ENCODE peak calls at places on chromosomes 12 and 14, in nine cellular contexts. L is ovary, O is GM12878, V is upper lobe of left lung, K is K562, Y is H1, S is sigmoid colon, R is esophagus muscularis mucosa, Z is transverse colon. U is an unnamed sample.

GRCh38 chr14:56821177-56821576 is 10.9 kb upstream of the OTX2 start:
- DNase-seq in L (no peak), O (no peak), V (no peak), K (no peak), Y (no peak), S (no peak), R (no peak), Z (no peak), U (no peak)

GRCh38 chr12:16246264-16246663 is 31.2 kb downstream of the SLC15A5 start:
- DNase-seq in L (no peak), O (no peak), V (no peak), K (no peak), Y (no peak), S (no peak), R (no peak), Z (no peak), U (no peak)

GRCh38 chr12:53568428-53569173 is 57.6 kb downstream of the ATF7 start:
- DNase-seq in L (no peak), O (no peak), V (no peak), K (no peak), Y (no peak), S (no peak), R (no peak), Z (no peak), U (no peak)

GRCh38 chr12:66241061-66242043 is 52.3 kb downstream of the IRAK3 start:
- DNase-seq in L (no peak), O (no peak), V (no peak), K (no peak), Y (no peak), S (no peak), R (no peak), Z (no peak), U (no peak)

GRCh38 chr12:94070520-94070919 is 77.9 kb upstream of the PLXNC1 start:
- DNase-seq in L (no peak), O (no peak), V (no peak), K (no peak), Y (no peak), S (no peak), R (no peak), Z (peak), U (no peak)

GRCh38 chr12:94704452-94704871 is 54.1 kb upstream of the TMCC3 start:
- DNase-seq in L (no peak), O (no peak), V (no peak), K (no peak), Y (no peak), S (no peak), R (no peak), Z (no peak), U (peak)

GRCh38 chr12:43893670-43894069 is 57.8 kb downstream of the TMEM117 start:
- DNase-seq in L (no peak), O (no peak), V (no peak), K (no peak), Y (no peak), S (no peak), R (no peak), Z (no peak), U (no peak)

GRCh38 chr12:40970320-40970907 is 217.7 kb upstream of the PDZRN4 start:
- DNase-seq in L (no peak), O (no peak), V (no peak), K (peak), Y (no peak), S (no peak), R (no peak), Z (no peak), U (no peak)

GRCh38 chr14:38205414-38205813 is 2.3 kb upstream of the SSTR1 start:
- DNase-seq in L (no peak), O (no peak), V (no peak), K (no peak), Y (no peak), S (no peak), R (no peak), Z (no peak), U (no peak)

GRCh38 chr14:100714205-100714781 is 12.4 kb upstream of the DLK1 start:
- DNase-seq in L (no peak), O (no peak), V (no peak), K (no peak), Y (no peak), S (no peak), R (no peak), Z (no peak), U (no peak)

GRCh38 chr12:30979371-30980259 is 53.1 kb downstream of the TSPAN11 start:
- DNase-seq in L (no peak), O (no peak), V (no peak), K (no peak), Y (no peak), S (no peak), R (no peak), Z (no peak), U (no peak)

GRCh38 chr12:97754306-97754705 is 291.7 kb downstream of the RMST start:
- DNase-seq in L (no peak), O (no peak), V (no peak), K (no peak), Y (no peak), S (no peak), R (no peak), Z (no peak), U (no peak)
- TF ChIP-seq EP300 in L (no peak), O (no peak), V (no peak), K (no peak), Y (no peak), S (no peak), R (no peak), Z (no peak), U (no peak)

GRCh38 chr12:8702159-8702558 is 4.4 kb downstream of the RIMKLB start:
- DNase-seq in L (no peak), O (no peak), V (no peak), K (no peak), Y (no peak), S (no peak), R (no peak), Z (no peak), U (no peak)
- H3K4me3 ChIP-seq in L (no peak), O (no peak), V (no peak), K (no peak), Y (no peak), S (no peak), R (no peak), Z (no peak), U (no peak)

GRCh38 chr14:74302160-74302628 is 540 bp downstream of the ABCD4 start:
- DNase-seq in L (no peak), O (peak), V (no peak), K (peak), Y (no peak), S (no peak), R (no peak), Z (no peak), U (no peak)

GRCh38 chr14:74296037-74296467 is 6.7 kb downstream of the ABCD4 start:
- DNase-seq in L (no peak), O (no peak), V (no peak), K (no peak), Y (no peak), S (no peak), R (no peak), Z (no peak), U (no peak)

GRCh38 chr14:74302634-74303569 is at the start of gene ABCD4:
- DNase-seq in L (peak), O (peak), V (peak), K (peak), Y (peak), S (peak), R (peak), Z (peak), U (peak)

GRCh38 chr14:74301594-74302159 is 1.1 kb downstream of the ABCD4 start:
- DNase-seq in L (no peak), O (no peak), V (no peak), K (peak), Y (no peak), S (no peak), R (no peak), Z (no peak), U (no peak)

GRCh38 chr14:74299061-74299545 is 3.6 kb downstream of the ABCD4 start:
- DNase-seq in L (no peak), O (no peak), V (no peak), K (no peak), Y (no peak), S (no peak), R (no peak), Z (no peak), U (no peak)
- TF ChIP-seq EP300 in L (no peak), O (no peak), V (peak), K (no peak), Y (no peak), S (no peak), R (no peak), Z (no peak), U (no peak)

GRCh38 chr14:86790408-86791364 is 1202.3 kb downstream of the GALC start:
- DNase-seq in L (no peak), O (no peak), V (no peak), K (no peak), Y (no peak), S (no peak), R (no peak), Z (no peak), U (no peak)
- H3K4me3 ChIP-seq in L (no peak), O (no peak), V (no peak), K (no peak), Y (no peak), S (no peak), R (no peak), Z (no peak), U (no peak)

DNA sequence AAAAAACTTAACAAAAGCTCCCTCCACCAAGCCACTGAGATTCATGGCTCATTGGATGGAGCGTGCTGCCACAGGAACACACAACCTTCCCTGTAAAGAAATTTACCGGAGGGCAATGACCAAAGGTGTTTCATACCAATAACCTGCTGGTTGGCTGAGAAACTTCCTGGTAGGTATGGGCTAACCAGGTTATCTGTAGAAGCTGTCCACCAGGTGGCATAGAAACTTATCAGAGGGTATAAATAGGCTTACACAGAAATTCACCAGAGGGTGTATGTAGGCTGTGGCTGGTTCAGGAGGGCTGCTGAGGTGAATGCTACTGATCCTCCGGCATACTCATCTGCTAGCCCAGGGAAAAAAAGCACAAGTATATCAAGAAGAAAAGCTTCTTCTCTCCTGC is 27.1 kb upstream of the MTERF2 start:
- DNase-seq in L (no peak), O (no peak), V (no peak), K (peak), Y (no peak), S (no peak), R (no peak), Z (peak), U (peak)
- TF ChIP-seq EP300 in L (no peak), O (no peak), V (no peak), K (no peak), Y (no peak), S (no peak), R (no peak), Z (no peak), U (no peak)

GRCh38 chr12:64186789-64187188 is 35.3 kb downstream of the KICS2 start:
- DNase-seq in L (no peak), O (no peak), V (no peak), K (peak), Y (no peak), S (no peak), R (no peak), Z (no peak), U (no peak)

GRCh38 chr12:64189530-64189929 is 32.6 kb downstream of the KICS2 start:
- DNase-seq in L (no peak), O (no peak), V (no peak), K (no peak), Y (no peak), S (no peak), R (no peak), Z (no peak), U (no peak)

GRCh38 chr12:64190140-64190539 is 32.0 kb downstream of the KICS2 start:
- DNase-seq in L (no peak), O (no peak), V (no peak), K (no peak), Y (no peak), S (no peak), R (no peak), Z (no peak), U (no peak)

GRCh38 chr12:64187370-64187769 is 34.7 kb downstream of the KICS2 start:
- DNase-seq in L (no peak), O (no peak), V (no peak), K (no peak), Y (no peak), S (no peak), R (no peak), Z (no peak), U (no peak)

GRCh38 chr12:64187794-64188193 is 34.3 kb downstream of the KICS2 start:
- DNase-seq in L (no peak), O (no peak), V (no peak), K (no peak), Y (no peak), S (no peak), R (no peak), Z (no peak), U (no peak)
- H3K4me3 ChIP-seq in L (no peak), O (no peak), V (no peak), K (no peak), Y (no peak), S (no peak), R (no peak), Z (no peak), U (no peak)

DNA sequence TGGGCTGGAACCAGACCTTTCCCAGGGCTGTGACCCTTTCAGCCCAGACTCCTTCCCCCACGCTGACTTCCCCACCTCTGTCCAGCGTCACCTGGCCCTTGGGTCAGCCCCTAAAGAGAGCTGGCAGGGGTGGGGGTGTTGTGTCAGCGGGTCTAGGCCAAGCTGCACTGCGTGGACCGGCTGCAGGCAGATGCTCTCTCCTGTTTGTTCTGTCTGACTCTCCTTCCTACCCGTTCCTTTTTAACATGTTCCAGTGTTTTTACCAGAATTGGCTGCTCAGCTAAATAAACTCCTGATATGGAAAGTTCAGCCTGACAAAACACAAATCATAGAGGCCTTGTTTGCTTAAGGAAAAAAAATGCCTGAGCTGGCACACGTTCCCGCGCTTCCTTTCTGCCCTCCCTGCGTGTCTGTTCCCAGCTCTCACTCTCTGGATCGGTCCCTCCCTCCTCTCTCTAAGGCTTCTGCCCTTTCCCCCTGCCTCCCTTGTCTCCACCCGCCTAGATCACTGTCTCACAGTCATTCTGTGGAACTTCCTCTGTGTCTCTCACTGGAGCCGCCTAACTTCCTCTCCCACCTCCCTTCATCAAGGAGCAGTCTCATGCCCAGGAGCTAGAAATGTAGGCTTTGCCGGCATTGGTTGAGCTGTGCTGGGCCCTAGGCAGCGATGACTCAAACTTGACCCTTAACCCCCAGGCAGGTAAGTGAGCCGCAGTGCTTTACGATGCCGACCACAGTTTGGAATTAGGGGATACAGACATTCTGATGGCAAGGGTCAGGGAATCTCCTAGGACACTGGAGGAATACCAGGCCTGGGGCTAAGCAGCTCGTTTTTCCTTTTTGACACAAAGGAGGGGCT is 15.5 kb upstream of the MLXIP start:
- DNase-seq in L (peak), O (no peak), V (no peak), K (peak), Y (no peak), S (peak), R (no peak), Z (peak), U (peak)
- TF ChIP-seq EP300 in L (no peak), O (no peak), V (no peak), K (no peak), Y (no peak), S (peak), R (no peak), Z (peak), U (no peak)

DNA sequence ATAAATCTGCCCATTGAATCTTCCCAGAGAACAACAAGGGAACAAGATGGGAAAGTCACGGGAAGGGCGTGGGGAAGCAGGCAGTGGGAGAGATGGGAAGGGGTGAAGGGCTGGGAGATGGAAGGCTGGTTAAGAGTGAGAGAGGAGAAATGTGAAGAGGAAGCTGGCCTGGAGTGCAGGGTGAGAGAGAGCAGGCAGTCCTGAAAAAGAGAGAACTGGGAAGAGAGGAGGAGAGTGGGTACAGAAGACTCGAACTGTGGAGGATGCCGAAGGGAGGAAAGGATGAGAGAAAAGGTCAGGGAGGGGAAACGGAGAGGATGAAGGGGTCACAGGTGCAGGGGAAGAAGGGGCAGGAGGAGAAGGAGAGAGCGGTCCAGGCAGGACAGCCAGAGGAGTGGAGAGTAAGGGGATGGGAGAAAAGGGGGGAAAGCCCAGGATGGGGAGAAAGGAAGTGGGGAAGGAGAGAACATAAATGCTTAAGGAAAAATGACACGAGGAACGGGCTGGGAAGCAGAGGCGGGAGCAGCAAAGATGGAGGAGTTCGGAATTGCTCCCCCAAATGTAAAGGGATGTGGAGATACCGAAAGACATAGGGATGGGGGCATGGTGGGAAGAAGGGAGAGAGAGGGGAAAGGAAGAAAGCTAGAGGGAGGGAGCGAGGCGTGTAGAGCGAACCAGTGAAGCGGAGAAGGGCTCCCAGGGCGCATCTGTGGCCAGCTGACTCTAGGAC is 1.2 kb downstream of the PIANP start:
- DNase-seq in L (no peak), O (no peak), V (no peak), K (no peak), Y (no peak), S (peak), R (no peak), Z (no peak), U (no peak)
- H3K4me3 ChIP-seq in L (peak), O (no peak), V (peak), K (no peak), Y (peak), S (peak), R (peak), Z (peak), U (peak)

GRCh38 chr12:112515868-112516267 is 97.1 kb downstream of the PTPN11 start:
- DNase-seq in L (no peak), O (no peak), V (no peak), K (no peak), Y (no peak), S (no peak), R (no peak), Z (no peak), U (no peak)

GRCh38 chr12:112517730-112518129 is 99.0 kb downstream of the PTPN11 start:
- DNase-seq in L (no peak), O (no peak), V (no peak), K (no peak), Y (no peak), S (no peak), R (no peak), Z (no peak), U (no peak)

GRCh38 chr12:112514456-112514855 is 95.7 kb downstream of the PTPN11 start:
- DNase-seq in L (no peak), O (no peak), V (no peak), K (peak), Y (no peak), S (no peak), R (no peak), Z (no peak), U (no peak)

GRCh38 chr12:112513496-112513895 is 94.7 kb downstream of the PTPN11 start:
- DNase-seq in L (no peak), O (no peak), V (no peak), K (no peak), Y (no peak), S (no peak), R (no peak), Z (no peak), U (no peak)

DNA sequence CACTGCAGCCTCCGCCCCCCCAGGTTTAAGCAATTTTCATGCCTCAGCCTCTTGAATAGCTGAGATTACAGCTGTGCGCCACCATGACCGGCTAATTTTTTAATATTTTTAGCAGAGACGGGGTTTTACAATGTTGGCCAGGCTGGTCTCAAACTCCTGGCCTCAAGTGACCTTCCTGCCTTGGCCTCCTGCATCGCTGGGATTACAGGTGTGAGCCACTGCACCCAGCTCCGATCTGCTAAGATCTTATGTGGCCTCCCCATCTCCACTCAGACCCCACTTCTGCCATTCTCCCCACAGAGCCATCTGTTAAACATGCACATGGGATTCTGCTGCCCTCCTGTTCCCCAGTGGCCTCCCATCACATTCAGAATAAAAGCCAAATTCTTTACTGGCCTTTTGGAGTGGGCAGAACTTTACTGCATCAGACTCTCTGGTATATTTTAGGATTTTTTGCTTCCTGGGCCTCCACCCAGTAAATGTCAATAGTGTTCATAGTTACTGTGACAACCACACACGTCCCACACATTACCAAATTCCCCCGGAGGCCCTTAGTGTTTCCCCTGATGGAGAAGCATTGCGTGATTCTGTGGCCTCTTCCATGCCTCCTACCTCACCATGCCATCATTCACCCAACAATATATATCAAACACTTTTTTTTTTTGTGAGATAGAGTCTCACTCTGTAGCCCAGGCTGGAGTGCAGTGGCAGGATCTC is 96.3 kb downstream of the PTPN11 start:
- DNase-seq in L (no peak), O (no peak), V (no peak), K (no peak), Y (no peak), S (no peak), R (no peak), Z (no peak), U (no peak)
- TF ChIP-seq EP300 in L (no peak), O (no peak), V (no peak), K (no peak), Y (no peak), S (no peak), R (no peak), Z (no peak), U (no peak)

U was measured in stomach.